ENCODE peak calls at places on chromosomes 13 and 19, in five cellular contexts. O is A549, L is tibial nerve, D is psoas muscle, K is testis. B is an unnamed sample.

GRCh38 chr19:31613683-31614219 is 264.5 kb upstream of the TSHZ3 start:
- DNase-seq in K (no peak), D (no peak), L (no peak), O (no peak), B (no peak)

GRCh38 chr13:44667950-44668349 is 91.8 kb upstream of the TSC22D1 start:
- DNase-seq in K (no peak), D (no peak), L (no peak), O (no peak), B (no peak)

GRCh38 chr13:31631071-31631470 is 108.3 kb upstream of the RXFP2 start:
- DNase-seq in D (no peak), K (no peak), L (no peak), O (no peak), B (no peak)

GRCh38 chr13:102699419-102699961 is 4.6 kb upstream of the METTL21C start:
- DNase-seq in L (no peak), O (no peak), K (no peak), D (no peak), B (no peak)

GRCh38 chr13:32261567-32261966 is 53.6 kb downstream of the ZAR1L start:
- DNase-seq in L (peak), O (no peak), K (peak), D (peak), B (peak)

GRCh38 chr19:2613507-2614295 is 88.8 kb downstream of the GNG7 start:
- DNase-seq in L (no peak), K (no peak), O (no peak), D (peak), B (no peak)

GRCh38 chr13:41150058-41150457 is 17.5 kb upstream of the KBTBD6 start:
- DNase-seq in D (no peak), K (no peak), L (no peak), O (no peak), B (no peak)

GRCh38 chr19:45152504-45153338 is 8.1 kb downstream of the NKPD1 start:
- DNase-seq in L (peak), O (no peak), K (peak), D (peak), B (no peak)

GRCh38 chr13:104297075-104297474 is 1230.9 kb upstream of the SLC10A2 start:
- DNase-seq in L (no peak), K (no peak), O (no peak), D (no peak), B (no peak)

GRCh38 chr19:51188227-51188559 is 36.7 kb upstream of the CD33 start:
- DNase-seq in K (no peak), L (no peak), O (no peak), D (no peak), B (no peak)

GRCh38 chr19:17950310-17951150 is 16.4 kb upstream of the KCNN1 start:
- DNase-seq in L (no peak), O (no peak), K (no peak), D (no peak), B (no peak)

GRCh38 chr19:3612901-3613741 is 6.4 kb upstream of the TBXA2R start:
- DNase-seq in L (no peak), O (no peak), K (peak), D (no peak), B (no peak)

GRCh38 chr19:30653646-30654386 is 281.6 kb downstream of the ZNF536 start:
- DNase-seq in L (no peak), D (no peak), K (no peak), O (no peak), B (no peak)

GRCh38 chr13:32164622-32165268 is 133.2 kb downstream of the FRY start:
- DNase-seq in L (no peak), K (peak), O (peak), D (no peak), B (no peak)

GRCh38 chr13:29840585-29840984 is 9.8 kb downstream of the UBL3 start:
- DNase-seq in O (no peak), D (no peak), K (no peak), L (no peak), B (no peak)

GRCh38 chr13:25085125-25085742 is 10.7 kb upstream of the PABPC3 start:
- DNase-seq in K (peak), O (peak), L (peak), D (no peak), B (no peak)

GRCh38 chr13:56561327-56561726 is 579.4 kb upstream of the PRR20A start:
- DNase-seq in O (no peak), L (no peak), D (no peak), K (no peak), B (no peak)

GRCh38 chr19:10654610-10655456 is 687 bp downstream of the ILF3 start:
- DNase-seq in D (peak), K (peak), O (peak), L (no peak), B (no peak)

GRCh38 chr13:110006304-110006703 is 219.9 kb upstream of the IRS2 start:
- DNase-seq in L (no peak), K (no peak), D (no peak), O (no peak), B (no peak)

GRCh38 chr13:76024151-76024550 is 388.0 kb downstream of the LMO7 start:
- DNase-seq in K (no peak), O (no peak), D (no peak), L (no peak), B (no peak)

GRCh38 chr13:36915891-36916640 is 4.0 kb downstream of the SMAD9 start:
- DNase-seq in K (no peak), D (no peak), O (no peak), L (no peak), B (no peak)

GRCh38 chr13:51550151-51550550 is 34.1 kb upstream of the WDFY2 start:
- DNase-seq in D (no peak), O (no peak), L (no peak), K (no peak), B (no peak)

GRCh38 chr19:8352134-8352827 is 9.2 kb upstream of the KANK3 start:
- DNase-seq in D (peak), K (no peak), O (no peak), L (no peak), B (no peak)

GRCh38 chr13:112587359-112587766 is 590 bp downstream of the TUBGCP3 start:
- DNase-seq in O (peak), D (peak), L (peak), K (peak), B (peak)
- TF ChIP-seq CTCF in O (no peak), D (no peak), L (no peak), K (no peak), B (no peak)

DNA sequence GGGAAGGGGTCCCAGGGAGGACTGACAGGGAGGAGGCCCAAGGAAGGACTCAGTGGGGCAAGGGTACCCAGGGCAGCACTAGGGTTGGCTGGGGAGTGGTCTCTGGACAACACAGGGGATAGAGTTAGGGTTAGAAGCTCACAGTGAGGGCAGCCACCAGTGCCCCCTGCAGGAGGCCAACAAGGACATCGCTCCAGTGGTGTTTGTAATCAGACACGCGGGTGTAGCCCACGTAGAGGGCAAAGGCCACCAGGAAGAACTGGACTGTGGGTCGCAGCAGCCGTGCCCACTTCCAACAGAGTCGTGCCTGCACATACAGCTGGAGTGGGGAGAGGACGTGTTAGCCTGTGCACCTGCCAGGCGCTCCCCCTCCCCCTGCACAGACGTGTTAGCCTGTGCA is 9.2 kb downstream of the PLPP2 start:
- DNase-seq in L (no peak), K (no peak), D (peak), O (no peak), B (no peak)
- TF ChIP-seq CTCF in L (no peak), K (no peak), D (no peak), O (no peak), B (no peak)

GRCh38 chr13:42769650-42770049 is 11.7 kb upstream of the FAM216B start:
- DNase-seq in D (no peak), K (no peak), O (no peak), L (no peak), B (no peak)
- TF ChIP-seq CTCF in D (no peak), K (no peak), O (no peak), L (no peak), B (no peak)

DNA sequence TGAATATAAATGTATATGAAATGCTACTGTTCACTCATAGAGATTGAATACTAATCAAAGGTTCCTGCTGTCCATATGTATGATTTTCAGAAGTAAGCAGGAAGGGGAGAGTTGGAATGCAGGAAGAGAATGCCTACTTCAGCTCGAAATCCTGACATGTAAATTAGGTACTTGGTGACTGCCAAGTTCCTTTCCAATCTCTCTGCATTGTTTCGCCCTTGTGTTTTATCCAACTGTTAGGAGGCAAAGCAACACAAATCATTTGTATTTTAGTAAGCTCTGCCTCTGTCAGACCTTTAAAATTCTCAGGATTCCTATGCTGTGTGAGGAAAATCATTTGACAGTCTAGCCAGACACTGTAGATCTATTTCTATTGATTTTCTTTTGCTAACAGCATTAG is 9.0 kb downstream of the STARD13 start:
- DNase-seq in K (no peak), D (no peak), L (no peak), O (no peak), B (no peak)
- TF ChIP-seq CTCF in K (no peak), D (no peak), L (no peak), O (no peak), B (no peak)

GRCh38 chr13:71754407-71754974 is 112.5 kb downstream of the DACH1 start:
- DNase-seq in L (peak), K (no peak), D (no peak), O (no peak), B (no peak)
- TF ChIP-seq CTCF in L (no peak), K (no peak), D (no peak), O (no peak), B (no peak)

GRCh38 chr13:97944396-97945029 is 9.0 kb upstream of the IPO5 start:
- DNase-seq in D (no peak), K (no peak), L (no peak), O (no peak), B (no peak)

GRCh38 chr13:97946951-97947588 is 6.4 kb upstream of the IPO5 start:
- DNase-seq in K (no peak), L (no peak), O (peak), D (no peak), B (no peak)

GRCh38 chr13:97945342-97945741 is 8.1 kb upstream of the IPO5 start:
- DNase-seq in L (no peak), D (no peak), O (no peak), K (no peak), B (no peak)

GRCh38 chr13:97948041-97948440 is 5.4 kb upstream of the IPO5 start:
- DNase-seq in D (no peak), O (no peak), L (no peak), K (no peak), B (no peak)

GRCh38 chr13:97945792-97946419 is 7.6 kb upstream of the IPO5 start:
- DNase-seq in L (no peak), O (no peak), K (no peak), D (no peak), B (no peak)
- TF ChIP-seq CTCF in L (no peak), O (no peak), K (no peak), D (no peak), B (no peak)

B was measured in omental fat pad.